ENCODE peak calls at places on chromosomes 3 and 15, in six cellular contexts. U is GM13976, N is HFFc6, W is endothelial cell, D is sigmoid colon, J is PC-3. A is an unnamed sample.

GRCh38 chr15:85746641-85747040 is 48.1 kb downstream of the KLHL25 start:
- DNase-seq in U (no peak), N (no peak), W (no peak), D (peak; percentile 51), J (no peak), A (peak; percentile 15)

GRCh38 chr3:179068779-179069530 is 2.7 kb downstream of the ZMAT3 start:
- DNase-seq in U (no peak), N (no peak), W (peak; percentile 59), D (no peak), J (peak; percentile 30), A (no peak)

GRCh38 chr3:133492159-133492860 is 81.2 kb upstream of the CDV3 start:
- DNase-seq in U (no peak), N (no peak), W (no peak), D (no peak), J (no peak), A (no peak)

GRCh38 chr3:69137006-69137405 is 14.6 kb upstream of the LMOD3 start:
- DNase-seq in U (no peak), N (no peak), W (no peak), D (no peak), J (no peak), A (no peak)

GRCh38 chr15:71538922-71539321 is 271.4 kb upstream of the NR2E3 start:
- DNase-seq in U (no peak), N (no peak), W (no peak), D (no peak), J (no peak), A (no peak)

GRCh38 chr15:76206325-76206976 is 104.8 kb downstream of the ETFA start:
- DNase-seq in U (peak; percentile 16), N (no peak), W (no peak), D (peak; percentile 90), J (peak; percentile 56), A (peak; percentile 90)

GRCh38 chr15:58299311-58299850 is 132.4 kb upstream of the LIPC start:
- DNase-seq in U (no peak), N (no peak), W (no peak), D (no peak), J (no peak), A (no peak)

GRCh38 chr3:195120199-195120556 is 150.8 kb downstream of the XXYLT1 start:
- DNase-seq in U (no peak), N (no peak), W (no peak), D (no peak), J (no peak), A (no peak)

GRCh38 chr3:5138214-5138981 is 16.3 kb downstream of the ARL8B start:
- DNase-seq in U (no peak), N (peak; percentile 66), W (no peak), D (no peak), J (peak; percentile 62), A (no peak)

GRCh38 chr15:26392956-26393355 is 379.9 kb downstream of the GABRB3 start:
- DNase-seq in U (no peak), N (no peak), W (no peak), D (no peak), J (no peak), A (no peak)

GRCh38 chr3:55488398-55489055 is 1.4 kb upstream of the WNT5A start:
- DNase-seq in U (peak; percentile 84), N (peak; percentile 85), W (peak; percentile 40), D (peak; percentile 89), J (peak; percentile 70), A (no peak)

GRCh38 chr3:47250309-47251060 is 32.1 kb downstream of the KIF9 start:
- DNase-seq in U (peak; percentile 68), N (peak; percentile 31), W (peak; percentile 45), D (no peak), J (peak; percentile 61), A (no peak)

GRCh38 chr15:65951007-65951406 is 81.7 kb downstream of the RAB11A start:
- DNase-seq in U (no peak), N (no peak), W (no peak), D (no peak), J (no peak), A (no peak)

GRCh38 chr3:126104742-126105605 is 21.1 kb upstream of the SLC41A3 start:
- DNase-seq in U (peak; percentile 28), N (no peak), W (no peak), D (peak; percentile 58), J (no peak), A (peak; percentile 40)

GRCh38 chr3:42988097-42988496 is 9.0 kb downstream of the GASK1A start:
- DNase-seq in U (no peak), N (no peak), W (no peak), D (no peak), J (no peak), A (no peak)

GRCh38 chr3:15284121-15284889 is 48.1 kb downstream of the SH3BP5 start:
- DNase-seq in U (no peak), N (peak; percentile 21), W (no peak), D (no peak), J (peak; percentile 53), A (no peak)

GRCh38 chr15:69734699-69735098 is 282.1 kb downstream of the RPLP1 start:
- DNase-seq in U (no peak), N (no peak), W (no peak), D (no peak), J (no peak), A (no peak)

GRCh38 chr3:24363242-24363641 is 131.4 kb downstream of the THRB start:
- DNase-seq in U (no peak), N (no peak), W (no peak), D (no peak), J (peak; percentile 62), A (peak; percentile 39)

GRCh38 chr3:186464424-186465093 is 79.6 kb downstream of the CRYGS start:
- DNase-seq in U (no peak), N (no peak), W (no peak), D (no peak), J (peak; percentile 14), A (no peak)

DNA sequence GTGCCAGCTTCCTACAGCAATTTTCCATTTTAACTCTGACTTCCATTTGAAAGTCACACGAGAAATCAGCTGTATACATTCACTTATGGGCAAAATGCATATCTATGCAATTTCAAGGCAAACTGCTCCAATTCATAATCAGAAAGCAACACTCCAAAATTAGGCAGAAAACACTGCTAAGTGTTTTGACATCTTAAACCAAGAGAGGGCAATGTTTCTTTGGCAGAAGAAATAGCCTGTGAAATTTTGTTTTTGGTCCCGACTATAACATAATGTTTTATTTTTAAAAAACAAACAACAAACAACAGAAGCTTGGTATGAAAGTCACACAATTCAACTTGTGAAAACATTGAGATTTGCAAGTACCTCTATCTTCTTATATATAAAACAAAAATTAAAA is 42.6 kb downstream of the GOLIM4 start:
- DNase-seq in U (no peak), N (no peak), W (no peak), D (no peak), J (peak; percentile 17), A (no peak)
- TF ChIP-seq CTCF in U (peak; percentile 27), N (peak; percentile 65), W (no peak), D (peak; percentile 9), J (peak; percentile 55), A (no peak)

DNA sequence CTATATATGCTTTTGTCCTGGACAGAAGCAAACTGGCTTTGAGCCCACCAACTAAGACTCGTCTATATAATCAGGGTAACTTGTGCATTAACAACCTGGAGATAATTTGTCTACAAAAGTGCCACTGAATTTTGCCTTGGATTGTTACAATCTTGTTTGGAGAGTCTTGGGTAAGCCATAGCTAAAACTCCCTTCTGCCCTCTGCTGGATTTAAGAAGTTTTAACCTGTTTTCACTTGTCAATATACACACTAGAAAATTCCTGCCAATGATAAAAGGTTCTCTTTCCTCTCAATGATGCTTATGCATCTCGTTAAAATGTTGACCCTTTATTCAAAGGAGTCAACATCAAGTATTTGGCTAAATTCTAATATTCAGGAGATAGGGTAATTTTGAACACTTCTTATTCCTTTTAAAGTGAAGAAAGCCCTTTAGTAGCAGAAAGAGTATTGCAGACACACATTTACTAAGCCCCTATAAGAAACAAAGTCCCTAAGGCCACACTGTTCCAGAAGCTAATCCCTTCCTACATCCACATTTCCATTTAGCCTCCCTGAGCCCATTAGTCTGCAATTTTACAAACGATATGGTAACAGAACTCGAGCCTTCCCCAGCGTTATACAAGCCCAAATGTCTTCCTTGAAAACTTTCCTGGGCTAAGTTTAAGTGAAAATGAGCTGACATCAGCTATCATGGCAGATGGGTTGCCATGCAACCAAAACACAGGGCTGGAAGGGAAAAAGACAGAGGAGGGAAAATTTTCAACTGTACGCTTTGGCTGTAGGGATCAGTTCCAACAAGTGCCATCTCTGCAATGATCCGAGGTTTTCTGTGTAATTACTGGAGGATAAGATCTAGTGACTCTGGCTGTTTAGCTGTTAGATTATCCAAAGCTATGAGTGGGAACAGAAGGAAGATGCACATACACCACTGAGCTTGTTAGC is 75.9 kb upstream of the FGF12 start:
- DNase-seq in U (peak; percentile 32), N (no peak), W (no peak), D (no peak), J (peak; percentile 66), A (no peak)
- TF ChIP-seq CTCF in U (no peak), N (peak; percentile 78), W (peak; percentile 56), D (peak; percentile 53), J (peak; percentile 75), A (no peak)

GRCh38 chr15:32033186-32033890 is 3.0 kb downstream of the CHRNA7 start:
- DNase-seq in U (no peak), N (no peak), W (no peak), D (no peak), J (no peak), A (no peak)

GRCh38 chr15:32030795-32031194 is 480 bp downstream of the CHRNA7 start:
- DNase-seq in U (no peak), N (no peak), W (no peak), D (no peak), J (no peak), A (no peak)

GRCh38 chr15:32035285-32035684 is 5.0 kb downstream of the CHRNA7 start:
- DNase-seq in U (no peak), N (no peak), W (no peak), D (no peak), J (no peak), A (no peak)

GRCh38 chr15:32036972-32037371 is 6.7 kb downstream of the CHRNA7 start:
- DNase-seq in U (no peak), N (no peak), W (no peak), D (no peak), J (no peak), A (no peak)

DNA sequence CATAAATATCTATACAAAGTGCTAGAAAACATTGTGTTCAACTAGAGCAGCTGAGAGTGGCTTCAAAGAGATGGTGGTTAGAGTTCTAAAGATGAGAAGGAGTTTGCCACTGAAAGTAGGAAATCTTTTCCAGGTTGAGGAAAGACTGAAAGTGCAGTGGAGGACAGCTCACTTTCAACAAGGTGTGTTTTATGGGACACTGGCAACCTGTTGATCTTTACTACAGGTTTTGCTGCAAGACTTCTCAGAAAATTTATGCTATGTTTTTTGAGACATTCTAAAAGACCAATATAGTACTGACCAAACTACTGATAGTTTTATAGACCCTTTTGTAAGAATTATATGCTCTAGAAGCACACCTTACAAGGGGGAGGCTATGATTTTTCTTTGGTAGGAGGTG is 3.8 kb downstream of the CHRNA7 start:
- DNase-seq in U (no peak), N (no peak), W (no peak), D (no peak), J (no peak), A (no peak)
- TF ChIP-seq CTCF in U (no peak), N (no peak), W (no peak), D (no peak), J (no peak), A (no peak)

DNA sequence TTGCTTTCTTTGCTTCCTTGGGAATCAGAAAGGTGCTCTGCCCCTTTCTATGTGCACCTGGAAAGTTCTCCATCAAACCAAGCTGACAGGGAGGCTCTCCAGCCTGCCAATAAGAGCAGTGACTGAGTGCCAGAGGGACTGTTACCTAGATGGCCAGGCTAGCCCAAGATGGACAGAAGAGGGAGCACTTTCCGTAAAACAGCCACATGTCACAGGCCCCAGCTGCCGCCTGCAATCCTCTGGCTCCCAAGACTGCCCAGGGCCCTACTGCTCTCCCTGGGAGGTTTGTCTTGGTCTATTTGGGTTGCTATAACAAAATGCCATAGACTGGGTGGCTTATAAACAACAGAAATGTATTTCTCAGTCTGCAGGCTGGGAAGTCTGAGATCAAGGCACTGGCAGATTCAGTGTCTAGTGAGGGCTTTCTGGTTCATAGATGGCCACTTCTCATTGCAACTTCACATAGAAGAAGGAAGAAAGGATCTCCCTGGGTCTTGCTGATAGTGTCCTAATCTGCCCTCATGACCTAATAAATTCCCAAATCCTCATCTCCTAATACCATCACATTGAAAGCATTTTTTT is 72.3 kb downstream of the TAMM41 start:
- DNase-seq in U (peak; percentile 38), N (peak; percentile 51), W (peak; percentile 56), D (peak; percentile 68), J (peak; percentile 74), A (peak; percentile 58)
- TF ChIP-seq CTCF in U (no peak), N (peak; percentile 76), W (peak; percentile 27), D (no peak), J (peak; percentile 76), A (no peak)

A was measured in breast epithelium.